ENCODE peak calls at places on chromosomes 4 and X, in nine cellular contexts. D is transverse colon, G is GM06990, W is BJ, P is H9, Z is epithelial cell of esophagus, V is progenitor cell of endocrine pancreas, K is thoracic aorta, L is brain microvascular endothelial cell. Y is an unnamed sample.
A peak's percentile ranks its signal among the peaks of the same experiment; 100 is the strongest.

GRCh38 chrX:138761380-138761779 is 49.9 kb upstream of the FGF13 start:
- DNase-seq in D (no peak), G (no peak), W (no peak), P (no peak), Z (no peak), V (no peak), K (no peak), L (no peak), Y (no peak)

GRCh38 chr4:113467581-113467980 is 294.0 kb downstream of the CAMK2D start:
- DNase-seq in D (no peak), G (no peak), W (peak; percentile 38), P (no peak), Z (peak; percentile 91), V (no peak), K (no peak), L (peak; percentile 53), Y (no peak)

GRCh38 chr4:76208005-76208765 is 5.4 kb downstream of the SCARB2 start:
- DNase-seq in D (peak; percentile 82), G (no peak), W (peak; percentile 71), P (no peak), Z (peak; percentile 90), V (no peak), K (peak; percentile 41), L (peak; percentile 92), Y (no peak)

GRCh38 chrX:130728208-130728607 is 174.8 kb downstream of the ENOX2 start:
- DNase-seq in D (no peak), G (no peak), W (no peak), P (no peak), Z (peak; percentile 42), V (no peak), K (no peak), L (no peak), Y (no peak)

GRCh38 chrX:11591712-11592351 is 73.9 kb downstream of the ARHGAP6 start:
- DNase-seq in D (no peak), G (peak; percentile 23), W (no peak), P (no peak), Z (no peak), V (no peak), K (no peak), L (no peak), Y (no peak)

GRCh38 chr4:4541040-4541631 is 712 bp downstream of the STX18 start:
- DNase-seq in D (peak; percentile 46), G (peak; percentile 18), W (no peak), P (no peak), Z (peak; percentile 82), V (no peak), K (no peak), L (peak; percentile 38), Y (peak; percentile 29)

GRCh38 chr4:99321241-99322191 is at the start of gene ADH1B:
- DNase-seq in D (no peak), G (no peak), W (no peak), P (no peak), Z (peak; percentile 0), V (no peak), K (no peak), L (no peak), Y (no peak)

GRCh38 chrX:51899741-51900140 is 6.3 kb downstream of the MAGED1 start:
- DNase-seq in D (no peak), G (no peak), W (peak; percentile 43), P (no peak), Z (no peak), V (no peak), K (no peak), L (peak; percentile 53), Y (no peak)

GRCh38 chr4:48223633-48224295 is 45.9 kb downstream of the TEC start:
- DNase-seq in D (no peak), G (no peak), W (no peak), P (no peak), Z (peak; percentile 90), V (no peak), K (no peak), L (no peak), Y (no peak)

GRCh38 chr4:54159543-54159942 is 59.6 kb downstream of the GSX2 start:
- DNase-seq in D (no peak), G (no peak), W (no peak), P (no peak), Z (no peak), V (no peak), K (no peak), L (no peak), Y (no peak)

GRCh38 chr4:26300314-26301307 is 20.2 kb upstream of the RBPJ start:
- DNase-seq in D (no peak), G (no peak), W (no peak), P (no peak), Z (no peak), V (no peak), K (no peak), L (no peak), Y (no peak)

GRCh38 chrX:153861147-153861546 is 24.8 kb downstream of the L1CAM start:
- DNase-seq in D (peak; percentile 37), G (no peak), W (no peak), P (no peak), Z (peak; percentile 29), V (no peak), K (no peak), L (no peak), Y (no peak)

GRCh38 chr4:184309241-184310170 is 91.8 kb upstream of the ENPP6 start:
- DNase-seq in D (no peak), G (no peak), W (no peak), P (no peak), Z (no peak), V (no peak), K (no peak), L (no peak), Y (no peak)

GRCh38 chrX:48520976-48521352 is 644 bp upstream of the EBP start:
- DNase-seq in D (no peak), G (no peak), W (no peak), P (peak; percentile 63), Z (no peak), V (no peak), K (no peak), L (no peak), Y (no peak)

GRCh38 chr4:129218355-129218754 is 122.4 kb downstream of the C4orf33 start:
- DNase-seq in D (peak; percentile 8), G (no peak), W (no peak), P (no peak), Z (peak; percentile 35), V (no peak), K (no peak), L (peak; percentile 59), Y (no peak)
- TF ChIP-seq CTCF in D (no peak), G (peak; percentile 24), W (no peak), P (peak; percentile 56), Z (no peak), V (peak; percentile 10), K (peak; percentile 19), L (peak; percentile 45), Y (no peak)

GRCh38 chr4:108097990-108098553 is 70.7 kb downstream of the LEF1 start:
- DNase-seq in D (no peak), G (no peak), W (no peak), P (no peak), Z (no peak), V (no peak), K (no peak), L (no peak), Y (no peak)

GRCh38 chr4:108094131-108094530 is 74.6 kb downstream of the LEF1 start:
- DNase-seq in D (no peak), G (no peak), W (no peak), P (no peak), Z (no peak), V (no peak), K (no peak), L (no peak), Y (no peak)

GRCh38 chr4:108099838-108100237 is 68.9 kb downstream of the LEF1 start:
- DNase-seq in D (no peak), G (no peak), W (no peak), P (no peak), Z (no peak), V (no peak), K (no peak), L (no peak), Y (no peak)

GRCh38 chr4:108100827-108101226 is 67.9 kb downstream of the LEF1 start:
- DNase-seq in D (no peak), G (no peak), W (no peak), P (no peak), Z (no peak), V (no peak), K (no peak), L (no peak), Y (no peak)

DNA sequence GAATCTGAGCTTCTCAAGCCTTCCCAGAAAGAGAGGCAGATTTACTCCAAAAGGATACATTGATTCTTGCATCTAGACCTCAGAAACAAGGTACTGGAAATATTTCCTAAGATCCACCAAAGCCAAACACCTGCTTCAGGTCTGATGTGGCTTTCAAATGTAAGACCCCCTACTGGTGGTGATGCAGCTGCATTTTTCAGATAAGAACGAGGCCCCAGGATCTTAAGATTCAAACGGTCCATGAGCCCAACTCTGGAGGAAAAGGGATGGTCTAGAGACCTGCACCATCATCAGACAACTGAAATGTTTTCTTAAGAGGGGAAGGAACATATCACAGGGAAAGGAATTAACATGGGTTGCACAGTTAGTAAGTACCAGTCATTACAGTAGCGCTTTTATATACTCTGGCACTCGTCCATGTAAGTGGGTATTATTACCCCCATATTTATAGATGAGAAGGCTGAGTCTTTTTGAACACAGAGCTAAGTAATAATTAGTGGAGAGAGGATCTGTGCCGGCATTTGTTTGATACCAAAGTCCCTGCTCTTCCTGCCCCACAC is 73.7 kb downstream of the LEF1 start:
- DNase-seq in D (no peak), G (no peak), W (no peak), P (no peak), Z (no peak), V (no peak), K (no peak), L (no peak), Y (no peak)
- TF ChIP-seq CTCF in D (no peak), G (no peak), W (no peak), P (no peak), Z (no peak), V (peak; percentile 14), K (no peak), L (no peak), Y (no peak)

GRCh38 chrX:121169099-121170035 is 122.0 kb downstream of the GLUD2 start:
- DNase-seq in D (no peak), G (no peak), W (no peak), P (no peak), Z (no peak), V (no peak), K (no peak), L (no peak), Y (no peak)

GRCh38 chrX:121172703-121173102 is 125.3 kb downstream of the GLUD2 start:
- DNase-seq in D (no peak), G (no peak), W (no peak), P (no peak), Z (no peak), V (no peak), K (no peak), L (no peak), Y (no peak)
- TF ChIP-seq CTCF in D (no peak), G (no peak), W (no peak), P (no peak), Z (no peak), V (no peak), K (no peak), L (no peak), Y (no peak)

DNA sequence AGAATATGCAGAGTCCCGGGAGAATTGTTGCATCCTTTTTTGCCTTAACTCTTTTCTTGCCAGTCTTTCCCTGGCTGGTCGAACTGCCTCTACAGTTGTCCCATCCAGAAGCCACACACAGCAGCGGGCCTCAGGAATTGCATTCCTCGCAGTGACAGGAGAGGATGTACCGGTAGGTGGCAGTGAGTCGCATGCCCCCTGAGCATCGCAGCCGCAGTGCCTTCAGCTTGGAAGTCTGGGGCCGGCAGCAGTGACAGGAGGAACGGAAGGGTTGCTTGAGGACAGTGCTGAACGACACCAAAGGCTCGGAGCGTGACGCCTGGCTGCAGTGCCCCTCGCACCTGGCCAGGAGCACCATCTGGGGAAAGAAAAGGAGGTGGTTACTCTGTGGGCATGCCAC is 23.5 kb downstream of the NDP start:
- DNase-seq in D (peak; percentile 22), G (no peak), W (no peak), P (peak; percentile 78), Z (peak; percentile 15), V (peak; percentile 16), K (no peak), L (no peak), Y (peak; percentile 15)
- TF ChIP-seq CTCF in D (no peak), G (peak; percentile 56), W (peak; percentile 21), P (peak; percentile 60), Z (peak; percentile 49), V (peak; percentile 58), K (peak; percentile 35), L (peak; percentile 64), Y (no peak)